ENCODE peak calls at places on chromosomes 11 and 22, in six cellular contexts. Q is adrenal gland, N is colonic mucosa, I is PC-9, Y is hepatocyte, Z is H9. G is an unnamed sample.

GRCh38 chr22:20023214-20023613 is 2.3 kb downstream of the TANGO2 start:
- DNase-seq in N (no peak), I (no peak), Q (no peak), Z (no peak), Y (no peak), G (no peak)

GRCh38 chr22:39312410-39312809 is 7.0 kb downstream of the RPL3 start:
- DNase-seq in N (no peak), Y (no peak), Q (no peak), I (no peak), Z (peak; percentile 32), G (no peak)

GRCh38 chr22:42901790-42902508 is 44.9 kb upstream of the ARFGAP3 start:
- DNase-seq in I (no peak), Y (no peak), Z (no peak), Q (no peak), N (no peak), G (no peak)

GRCh38 chr22:23580586-23581251 is 629 bp upstream of the IGLL1 start:
- DNase-seq in Z (no peak), I (no peak), Q (no peak), N (no peak), Y (no peak), G (no peak)

GRCh38 chr11:8593455-8593854 is 573 bp downstream of the STK33 start:
- DNase-seq in I (no peak), N (no peak), Q (no peak), Z (no peak), Y (no peak), G (no peak)

GRCh38 chr22:17700778-17701177 is 62.2 kb downstream of the BCL2L13 start:
- DNase-seq in I (no peak), Y (no peak), N (no peak), Z (no peak), Q (no peak), G (no peak)

GRCh38 chr11:43489869-43490465 is 131.2 kb downstream of the TTC17 start:
- DNase-seq in Y (no peak), Q (no peak), I (no peak), Z (no peak), N (no peak), G (peak; percentile 33)

GRCh38 chr11:10044618-10045017 is 249.4 kb downstream of the SBF2 start:
- DNase-seq in I (no peak), N (no peak), Z (peak; percentile 69), Q (no peak), Y (peak; percentile 27), G (no peak)

GRCh38 chr22:29994941-29995340 is 85.3 kb upstream of the HORMAD2 start:
- DNase-seq in Y (peak; percentile 59), Q (no peak), Z (no peak), N (peak; percentile 43), I (no peak), G (peak; percentile 81)

GRCh38 chr11:79546366-79546765 is 105.5 kb upstream of the TENM4 start:
- DNase-seq in Q (no peak), Z (no peak), Y (no peak), I (no peak), N (no peak), G (no peak)

GRCh38 chr22:20904008-20904979 is 12.9 kb upstream of the CRKL start:
- DNase-seq in N (no peak), I (peak; percentile 27), Q (peak; percentile 70), Z (no peak), Y (peak; percentile 66), G (no peak)

GRCh38 chr11:68855205-68855978 is 13.7 kb upstream of the CPT1A start:
- DNase-seq in Q (no peak), Z (peak; percentile 72), Y (peak; percentile 75), I (no peak), N (peak; percentile 58), G (peak; percentile 57)

GRCh38 chr11:124934862-124935547 is 842 bp downstream of the HEPACAM start:
- DNase-seq in I (no peak), Z (no peak), N (no peak), Q (no peak), Y (peak; percentile 20), G (no peak)

GRCh38 chr22:23053051-23053707 is 17.1 kb upstream of the GNAZ start:
- DNase-seq in Y (no peak), Z (peak; percentile 23), N (no peak), I (no peak), Q (no peak), G (no peak)

GRCh38 chr11:86740628-86741488 is 59.5 kb upstream of the PRSS23 start:
- DNase-seq in Z (peak; percentile 74), N (peak; percentile 31), Q (peak; percentile 81), I (peak; percentile 69), Y (peak; percentile 87), G (no peak)

GRCh38 chr11:100727410-100727809 is 40.3 kb downstream of the ARHGAP42 start:
- DNase-seq in Y (peak; percentile 15), N (no peak), Q (no peak), I (no peak), Z (no peak), G (no peak)

GRCh38 chr11:34405079-34405858 is 33.5 kb upstream of the CAT start:
- DNase-seq in Q (no peak), I (no peak), Y (no peak), N (no peak), Z (no peak), G (peak; percentile 43)

GRCh38 chr11:61860054-61860903 is 31.1 kb downstream of the FADS3 start:
- DNase-seq in Z (no peak), N (peak; percentile 73), Q (peak; percentile 93), I (peak; percentile 46), Y (no peak), G (peak; percentile 56)

GRCh38 chr11:12091957-12092558 is 18.3 kb upstream of the MICAL2 start:
- DNase-seq in N (peak; percentile 64), I (no peak), Q (no peak), Y (peak; percentile 57), Z (no peak), G (peak; percentile 89)

GRCh38 chr11:134482128-134482527 is 70.1 kb upstream of the B3GAT1 start:
- DNase-seq in Y (no peak), Q (no peak), N (no peak), Z (no peak), I (no peak), G (no peak)
- H3K9me3 ChIP-seq in Y (no peaks in the 10 kb centered on the region), Q (no peaks in the 10 kb centered on the region), N (no peaks in the 10 kb centered on the region), Z (no peaks in the 10 kb centered on the region), I (no peaks in the 10 kb centered on the region), G (no peaks in the 10 kb centered on the region)

GRCh38 chr11:118061401-118062125 is 15.3 kb upstream of the TMPRSS4 start:
- DNase-seq in Q (no peak), Y (no peak), I (no peak), N (no peak), Z (no peak), G (no peak)
- H3K9me3 ChIP-seq in Q (no peaks in the 10 kb centered on the region), Y (no peaks in the 10 kb centered on the region), I (no peaks in the 10 kb centered on the region), N (no peaks in the 10 kb centered on the region), Z (no peaks in the 10 kb centered on the region), G (no peaks in the 10 kb centered on the region)

GRCh38 chr22:49292909-49293308 is 534.8 kb downstream of the BRD1 start:
- DNase-seq in N (no peak), Z (peak; percentile 5), Q (peak; percentile 5), I (no peak), Y (no peak), G (no peak)

GRCh38 chr22:49290711-49291110 is 537.0 kb downstream of the BRD1 start:
- DNase-seq in Z (peak; percentile 21), Q (no peak), I (no peak), Y (no peak), N (no peak), G (no peak)

GRCh38 chr22:49291169-49291568 is 536.5 kb downstream of the BRD1 start:
- DNase-seq in Q (no peak), N (no peak), I (no peak), Y (no peak), Z (peak; percentile 19), G (no peak)

GRCh38 chr22:49290286-49290685 is 537.4 kb downstream of the BRD1 start:
- DNase-seq in Z (peak; percentile 20), N (no peak), Q (no peak), Y (no peak), I (no peak), G (no peak)

DNA sequence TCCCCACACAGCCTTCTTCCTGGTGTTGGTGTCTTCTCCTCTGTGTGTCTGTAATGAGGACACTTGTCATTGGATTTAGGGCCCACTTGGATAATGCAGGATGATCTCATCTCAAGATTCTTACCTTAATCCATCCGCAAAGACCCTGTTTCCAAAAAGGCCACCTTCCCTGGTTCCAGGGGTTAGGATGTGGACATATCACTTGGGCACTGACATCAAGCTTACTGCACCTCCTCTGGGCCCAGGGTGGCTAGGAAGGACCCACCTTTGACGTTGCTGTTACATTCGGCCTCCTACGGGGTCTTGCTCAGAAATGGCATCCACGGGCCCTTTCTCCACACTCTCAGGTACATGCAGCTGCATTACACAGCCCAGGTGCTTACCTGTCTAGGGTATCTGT is 535.9 kb downstream of the BRD1 start:
- DNase-seq in I (no peak), Q (peak; percentile 5), Z (no peak), Y (no peak), N (no peak), G (no peak)
- H3K9me3 ChIP-seq in I (no peaks in the 10 kb centered on the region), Q (no peaks in the 10 kb centered on the region), Z (no peaks in the 10 kb centered on the region), Y (no peaks in the 10 kb centered on the region), N (no peaks in the 10 kb centered on the region), G (no peaks in the 10 kb centered on the region)

GRCh38 chr22:47630741-47631534 is 868.5 kb downstream of the TBC1D22A start:
- DNase-seq in Z (no peak), N (no peak), I (no peak), Q (peak; percentile 3), Y (no peak), G (no peak)
- H3K9me3 ChIP-seq in Z (no peaks in the 10 kb centered on the region), N (no peaks in the 10 kb centered on the region), I (no peaks in the 10 kb centered on the region), Q (no peaks in the 10 kb centered on the region), Y (no peaks in the 10 kb centered on the region), G (no peaks in the 10 kb centered on the region)

DNA sequence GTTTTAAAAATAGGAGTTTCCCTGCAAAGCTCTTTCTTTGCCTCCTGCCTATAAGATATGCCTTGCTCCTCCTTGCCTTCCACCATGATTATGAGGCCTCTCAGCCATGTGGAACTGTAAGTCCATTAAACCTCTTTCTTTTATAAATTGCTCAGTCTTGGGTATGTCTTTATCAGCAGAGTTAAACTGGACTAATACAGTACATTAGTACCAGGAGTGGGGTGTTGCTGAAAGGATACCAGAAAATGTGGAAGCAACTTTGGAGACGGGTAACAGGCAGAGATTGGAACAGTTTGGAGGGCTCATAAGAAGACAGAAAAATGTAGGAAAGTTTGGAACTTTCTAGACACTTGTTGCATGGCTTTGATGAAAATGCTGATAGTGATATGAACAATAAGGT is 709.9 kb downstream of the LUZP2 start:
- DNase-seq in Z (no peak), Q (no peak), I (no peak), N (no peak), Y (no peak), G (no peak)
- H3K9me3 ChIP-seq in Z (no peaks in the 10 kb centered on the region), Q (no peaks in the 10 kb centered on the region), I (no peaks in the 10 kb centered on the region), N (no peaks in the 10 kb centered on the region), Y (no peaks in the 10 kb centered on the region), G (no peaks in the 10 kb centered on the region)